ENCODE peak calls at places on chromosomes 11 and 22, in ten cellular contexts. One of them, this sample, is unnamed.

GRCh38 chr22:49663823-49664222 is 163.8 kb downstream of the BRD1 start:
- DNase-seq in cardiac muscle cell: no peak
- DNase-seq in upper lobe of right lung: peak
- DNase-seq in astrocyte: no peak
- DNase-seq in effector memory CD4-positive, alpha-beta T cell: no peak
- DNase-seq in CD8-positive, alpha-beta T cell: no peak
- DNase-seq in aorta: peak
- DNase-seq in AG09309: no peak
- DNase-seq in endodermal cell: peak
- DNase-seq in mammary epithelial cell: no peak
- DNase-seq in this sample: no peak

GRCh38 chr11:110113507-110113906 is 20.3 kb downstream of the ZC3H12C start:
- DNase-seq in cardiac muscle cell: no peak
- DNase-seq in upper lobe of right lung: no peak
- DNase-seq in astrocyte: no peak
- DNase-seq in effector memory CD4-positive, alpha-beta T cell: no peak
- DNase-seq in CD8-positive, alpha-beta T cell: no peak
- DNase-seq in aorta: no peak
- DNase-seq in AG09309: no peak
- DNase-seq in endodermal cell: no peak
- DNase-seq in mammary epithelial cell: no peak
- DNase-seq in this sample: no peak

GRCh38 chr22:46031066-46031465 is 54.1 kb upstream of the WNT7B start:
- DNase-seq in cardiac muscle cell: no peak
- DNase-seq in upper lobe of right lung: peak
- DNase-seq in astrocyte: no peak
- DNase-seq in effector memory CD4-positive, alpha-beta T cell: no peak
- DNase-seq in CD8-positive, alpha-beta T cell: no peak
- DNase-seq in aorta: peak
- DNase-seq in AG09309: no peak
- DNase-seq in endodermal cell: peak
- DNase-seq in mammary epithelial cell: no peak
- DNase-seq in this sample: no peak

GRCh38 chr11:71249301-71249700 is 3.1 kb downstream of the SHANK2 start:
- DNase-seq in cardiac muscle cell: no peak
- DNase-seq in upper lobe of right lung: peak
- DNase-seq in astrocyte: no peak
- DNase-seq in effector memory CD4-positive, alpha-beta T cell: no peak
- DNase-seq in CD8-positive, alpha-beta T cell: no peak
- DNase-seq in aorta: no peak
- DNase-seq in AG09309: no peak
- DNase-seq in endodermal cell: peak
- DNase-seq in mammary epithelial cell: no peak
- DNase-seq in this sample: no peak

GRCh38 chr11:126034880-126035279 is 27.8 kb downstream of the CDON start:
- DNase-seq in cardiac muscle cell: no peak
- DNase-seq in upper lobe of right lung: no peak
- DNase-seq in astrocyte: no peak
- DNase-seq in effector memory CD4-positive, alpha-beta T cell: no peak
- DNase-seq in CD8-positive, alpha-beta T cell: no peak
- DNase-seq in aorta: no peak
- DNase-seq in AG09309: no peak
- DNase-seq in endodermal cell: no peak
- DNase-seq in mammary epithelial cell: no peak
- DNase-seq in this sample: no peak

GRCh38 chr11:64306876-64307622 is 1.7 kb downstream of the ESRRA start:
- DNase-seq in cardiac muscle cell: peak
- DNase-seq in upper lobe of right lung: peak
- DNase-seq in astrocyte: no peak
- DNase-seq in effector memory CD4-positive, alpha-beta T cell: no peak
- DNase-seq in CD8-positive, alpha-beta T cell: no peak
- DNase-seq in aorta: no peak
- DNase-seq in AG09309: no peak
- DNase-seq in endodermal cell: peak
- DNase-seq in mammary epithelial cell: no peak
- DNase-seq in this sample: no peak

GRCh38 chr11:123221074-123221473 is 26.0 kb upstream of the CLMP start:
- DNase-seq in cardiac muscle cell: peak
- DNase-seq in upper lobe of right lung: no peak
- DNase-seq in astrocyte: no peak
- DNase-seq in effector memory CD4-positive, alpha-beta T cell: no peak
- DNase-seq in CD8-positive, alpha-beta T cell: no peak
- DNase-seq in aorta: no peak
- DNase-seq in AG09309: no peak
- DNase-seq in endodermal cell: no peak
- DNase-seq in mammary epithelial cell: no peak
- DNase-seq in this sample: no peak

GRCh38 chr11:3128356-3129180 is 36.5 kb downstream of the OSBPL5 start:
- DNase-seq in cardiac muscle cell: no peak
- DNase-seq in upper lobe of right lung: peak
- DNase-seq in astrocyte: no peak
- DNase-seq in effector memory CD4-positive, alpha-beta T cell: no peak
- DNase-seq in CD8-positive, alpha-beta T cell: no peak
- DNase-seq in aorta: peak
- DNase-seq in AG09309: no peak
- DNase-seq in endodermal cell: peak
- DNase-seq in mammary epithelial cell: no peak
- DNase-seq in this sample: no peak

GRCh38 chr22:44091021-44091721 is 67.1 kb downstream of the PARVB start:
- DNase-seq in cardiac muscle cell: peak
- DNase-seq in upper lobe of right lung: no peak
- DNase-seq in astrocyte: no peak
- DNase-seq in effector memory CD4-positive, alpha-beta T cell: no peak
- DNase-seq in CD8-positive, alpha-beta T cell: no peak
- DNase-seq in aorta: no peak
- DNase-seq in AG09309: no peak
- DNase-seq in endodermal cell: no peak
- DNase-seq in mammary epithelial cell: no peak
- DNase-seq in this sample: no peak

GRCh38 chr11:114147389-114148382 is 88.2 kb downstream of the ZBTB16 start:
- DNase-seq in cardiac muscle cell: peak
- DNase-seq in upper lobe of right lung: no peak
- DNase-seq in astrocyte: no peak
- DNase-seq in effector memory CD4-positive, alpha-beta T cell: no peak
- DNase-seq in CD8-positive, alpha-beta T cell: no peak
- DNase-seq in aorta: no peak
- DNase-seq in AG09309: no peak
- DNase-seq in endodermal cell: peak
- DNase-seq in mammary epithelial cell: no peak
- DNase-seq in this sample: no peak

GRCh38 chr22:41939981-41940852 is 6.7 kb downstream of the CENPM start:
- DNase-seq in cardiac muscle cell: no peak
- DNase-seq in upper lobe of right lung: no peak
- DNase-seq in astrocyte: no peak
- DNase-seq in effector memory CD4-positive, alpha-beta T cell: peak
- DNase-seq in CD8-positive, alpha-beta T cell: peak
- DNase-seq in aorta: peak
- DNase-seq in AG09309: no peak
- DNase-seq in endodermal cell: peak
- DNase-seq in mammary epithelial cell: no peak
- DNase-seq in this sample: no peak

GRCh38 chr11:57499413-57499982 is 16.0 kb downstream of the SLC43A1 start:
- DNase-seq in cardiac muscle cell: peak
- DNase-seq in upper lobe of right lung: peak
- DNase-seq in astrocyte: peak
- DNase-seq in effector memory CD4-positive, alpha-beta T cell: no peak
- DNase-seq in CD8-positive, alpha-beta T cell: no peak
- DNase-seq in aorta: peak
- DNase-seq in AG09309: peak
- DNase-seq in endodermal cell: peak
- DNase-seq in mammary epithelial cell: peak
- DNase-seq in this sample: peak

GRCh38 chr11:78560066-78560597 is 14.5 kb downstream of the NARS2 start:
- DNase-seq in cardiac muscle cell: no peak
- DNase-seq in upper lobe of right lung: no peak
- DNase-seq in astrocyte: no peak
- DNase-seq in effector memory CD4-positive, alpha-beta T cell: no peak
- DNase-seq in CD8-positive, alpha-beta T cell: no peak
- DNase-seq in aorta: no peak
- DNase-seq in AG09309: no peak
- DNase-seq in endodermal cell: no peak
- DNase-seq in mammary epithelial cell: no peak
- DNase-seq in this sample: no peak

GRCh38 chr22:17257091-17257490 is 37.9 kb upstream of the ADA2 start:
- DNase-seq in cardiac muscle cell: no peak
- DNase-seq in upper lobe of right lung: no peak
- DNase-seq in astrocyte: no peak
- DNase-seq in effector memory CD4-positive, alpha-beta T cell: no peak
- DNase-seq in CD8-positive, alpha-beta T cell: no peak
- DNase-seq in aorta: no peak
- DNase-seq in AG09309: no peak
- DNase-seq in endodermal cell: no peak
- DNase-seq in mammary epithelial cell: no peak
- DNase-seq in this sample: no peak
- H3K4me3 ChIP-seq in cardiac muscle cell: no peak
- H3K4me3 ChIP-seq in upper lobe of right lung: no peak
- H3K4me3 ChIP-seq in astrocyte: no peak
- H3K4me3 ChIP-seq in effector memory CD4-positive, alpha-beta T cell: no peak
- H3K4me3 ChIP-seq in CD8-positive, alpha-beta T cell: no peak
- H3K4me3 ChIP-seq in aorta: no peak
- H3K4me3 ChIP-seq in AG09309: no peak
- H3K4me3 ChIP-seq in endodermal cell: no peak
- H3K4me3 ChIP-seq in mammary epithelial cell: no peak
- H3K4me3 ChIP-seq in this sample: no peak

DNA sequence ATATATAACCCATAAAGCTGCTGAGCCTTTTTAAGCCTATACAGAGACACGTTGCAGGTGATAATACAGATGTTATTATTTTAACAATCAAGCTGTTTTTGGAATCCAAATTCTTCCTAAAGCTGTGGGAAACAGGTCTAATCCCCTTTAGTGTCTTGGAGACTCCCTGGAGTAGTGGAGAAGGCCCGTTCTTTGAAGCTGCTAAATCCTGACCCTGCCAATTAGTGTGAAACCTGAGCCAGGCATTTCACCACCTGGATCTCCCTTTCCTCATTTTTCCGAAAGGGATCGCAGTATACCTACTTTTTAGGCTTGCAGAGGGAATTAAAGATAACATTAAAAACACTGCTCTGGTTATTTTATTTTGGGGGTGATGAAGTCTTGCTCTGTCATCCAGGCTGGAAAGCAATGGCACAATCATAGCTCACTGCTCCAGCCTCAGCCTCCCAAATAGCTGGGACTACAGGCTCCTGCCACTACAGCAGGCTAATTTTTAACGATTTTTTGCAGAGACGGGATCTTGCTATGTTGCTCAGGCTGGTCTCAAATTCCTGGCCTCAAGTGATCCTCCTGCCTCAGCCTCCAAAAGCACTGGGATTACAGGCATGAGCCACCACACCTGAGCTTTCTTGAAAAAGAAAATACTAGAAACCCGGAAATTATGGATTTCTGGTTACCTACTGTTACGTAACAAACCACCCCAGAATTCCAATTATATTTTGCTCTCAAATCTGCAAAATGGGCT is 1.7 kb upstream of the EIF4ENIF1 start:
- DNase-seq in cardiac muscle cell: no peak
- DNase-seq in upper lobe of right lung: no peak
- DNase-seq in astrocyte: no peak
- DNase-seq in effector memory CD4-positive, alpha-beta T cell: no peak
- DNase-seq in CD8-positive, alpha-beta T cell: no peak
- DNase-seq in aorta: no peak
- DNase-seq in AG09309: no peak
- DNase-seq in endodermal cell: peak
- DNase-seq in mammary epithelial cell: no peak
- DNase-seq in this sample: no peak
- H3K4me3 ChIP-seq in cardiac muscle cell: no peak
- H3K4me3 ChIP-seq in upper lobe of right lung: peak
- H3K4me3 ChIP-seq in astrocyte: no peak
- H3K4me3 ChIP-seq in effector memory CD4-positive, alpha-beta T cell: no peak
- H3K4me3 ChIP-seq in CD8-positive, alpha-beta T cell: no peak
- H3K4me3 ChIP-seq in aorta: no peak
- H3K4me3 ChIP-seq in AG09309: no peak
- H3K4me3 ChIP-seq in endodermal cell: peak
- H3K4me3 ChIP-seq in mammary epithelial cell: peak
- H3K4me3 ChIP-seq in this sample: peak

DNA sequence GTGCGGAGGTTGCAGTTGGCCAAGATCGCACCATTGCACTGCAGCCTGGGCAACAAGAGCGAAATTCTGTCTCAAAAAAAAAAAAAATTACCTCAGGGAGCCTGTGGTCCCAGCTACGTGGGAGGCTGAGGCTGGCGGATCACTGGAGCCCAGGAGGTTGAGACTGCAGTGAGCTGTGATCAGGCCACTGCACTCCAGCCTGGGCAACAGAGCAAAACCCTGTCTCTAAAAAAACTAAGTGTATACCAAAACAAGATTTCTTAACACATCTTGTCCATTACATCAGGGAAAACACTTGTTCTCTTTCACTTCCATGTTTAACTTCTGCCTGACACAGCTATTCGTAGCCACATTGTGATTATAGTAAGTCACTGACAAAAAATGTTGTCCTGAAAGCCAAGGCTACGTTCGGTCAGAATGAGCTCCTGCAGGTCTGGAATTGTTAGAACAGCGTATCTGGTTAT is 1.4 kb downstream of the TMEM80 start:
- DNase-seq in cardiac muscle cell: peak
- DNase-seq in upper lobe of right lung: no peak
- DNase-seq in astrocyte: peak
- DNase-seq in effector memory CD4-positive, alpha-beta T cell: no peak
- DNase-seq in CD8-positive, alpha-beta T cell: no peak
- DNase-seq in aorta: peak
- DNase-seq in AG09309: peak
- DNase-seq in endodermal cell: no peak
- DNase-seq in mammary epithelial cell: peak
- DNase-seq in this sample: peak
- H3K4me3 ChIP-seq in cardiac muscle cell: no peak
- H3K4me3 ChIP-seq in upper lobe of right lung: peak
- H3K4me3 ChIP-seq in astrocyte: no peak
- H3K4me3 ChIP-seq in effector memory CD4-positive, alpha-beta T cell: no peak
- H3K4me3 ChIP-seq in CD8-positive, alpha-beta T cell: no peak
- H3K4me3 ChIP-seq in aorta: no peak
- H3K4me3 ChIP-seq in AG09309: peak
- H3K4me3 ChIP-seq in endodermal cell: no peak
- H3K4me3 ChIP-seq in mammary epithelial cell: no peak
- H3K4me3 ChIP-seq in this sample: no peak

DNA sequence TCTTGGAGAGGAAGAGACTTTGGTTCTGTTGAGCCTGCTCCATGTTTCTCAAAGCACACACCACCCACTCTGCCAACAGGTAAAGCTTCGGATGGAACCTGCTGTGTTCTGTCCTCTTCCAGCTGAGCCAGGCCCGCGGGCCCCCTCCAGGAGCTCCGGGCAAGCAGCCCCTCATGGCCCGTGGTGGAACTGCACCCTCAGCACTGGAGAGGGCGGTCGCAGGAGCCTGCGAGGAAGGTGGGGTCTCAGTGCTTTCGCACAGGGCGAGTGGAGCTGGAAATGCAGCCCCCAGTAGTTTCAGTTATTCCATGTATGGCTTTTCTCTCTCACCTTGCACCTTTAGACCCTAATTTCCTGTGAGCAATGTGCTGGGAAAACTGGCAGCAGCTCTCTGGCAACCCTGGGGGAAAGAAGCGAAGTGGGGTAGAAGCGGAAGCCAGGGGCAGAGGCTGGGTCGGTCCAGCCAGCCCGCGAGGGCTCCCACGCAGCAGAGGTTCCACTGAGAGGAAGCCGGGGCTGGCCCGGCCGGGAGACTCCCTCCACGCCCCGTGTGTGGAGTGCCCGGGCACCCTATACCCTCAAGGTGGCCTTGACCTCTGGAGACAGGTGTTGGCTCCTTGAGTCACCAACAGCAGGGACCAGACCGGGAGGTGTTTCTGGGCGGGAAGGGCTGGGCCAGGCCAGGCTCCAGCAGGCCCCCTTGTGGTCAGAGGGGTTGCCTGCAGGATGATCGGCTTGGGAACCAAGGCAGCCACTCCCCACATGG is 119.9 kb upstream of the TMEM45B start:
- DNase-seq in cardiac muscle cell: peak
- DNase-seq in upper lobe of right lung: peak
- DNase-seq in astrocyte: peak
- DNase-seq in effector memory CD4-positive, alpha-beta T cell: peak
- DNase-seq in CD8-positive, alpha-beta T cell: peak
- DNase-seq in aorta: no peak
- DNase-seq in AG09309: no peak
- DNase-seq in endodermal cell: peak
- DNase-seq in mammary epithelial cell: peak
- DNase-seq in this sample: no peak
- H3K4me3 ChIP-seq in cardiac muscle cell: peak
- H3K4me3 ChIP-seq in upper lobe of right lung: peak
- H3K4me3 ChIP-seq in astrocyte: no peak
- H3K4me3 ChIP-seq in effector memory CD4-positive, alpha-beta T cell: peak
- H3K4me3 ChIP-seq in CD8-positive, alpha-beta T cell: peak
- H3K4me3 ChIP-seq in aorta: no peak
- H3K4me3 ChIP-seq in AG09309: no peak
- H3K4me3 ChIP-seq in endodermal cell: peak
- H3K4me3 ChIP-seq in mammary epithelial cell: no peak
- H3K4me3 ChIP-seq in this sample: peak